ENCODE peak calls at places on chromosomes 13 and 19, in seven cellular contexts. One of them, this sample, is unnamed.

GRCh38 chr19:51250786-51251452 is at the start of gene SIGLECL1:
- DNase-seq in fibroblast of the aortic adventitia: no peak
- DNase-seq in cardiac fibroblast: no peak
- DNase-seq in fibroblast of villous mesenchyme: no peak
- DNase-seq in IMR-90: no peak
- DNase-seq in AG04449: no peak
- DNase-seq in foreskin fibroblast: no peak
- DNase-seq in this sample: no peak

GRCh38 chr19:37954421-37954874 is 47.4 kb downstream of the SIPA1L3 start:
- DNase-seq in fibroblast of the aortic adventitia: no peak
- DNase-seq in cardiac fibroblast: no peak
- DNase-seq in fibroblast of villous mesenchyme: peak
- DNase-seq in IMR-90: no peak
- DNase-seq in AG04449: no peak
- DNase-seq in foreskin fibroblast: no peak
- DNase-seq in this sample: no peak

GRCh38 chr13:97757807-97758206 is 195.7 kb upstream of the IPO5 start:
- DNase-seq in fibroblast of the aortic adventitia: peak
- DNase-seq in cardiac fibroblast: peak
- DNase-seq in fibroblast of villous mesenchyme: peak
- DNase-seq in IMR-90: no peak
- DNase-seq in AG04449: no peak
- DNase-seq in foreskin fibroblast: no peak
- DNase-seq in this sample: no peak

GRCh38 chr13:49444517-49445395 is 682 bp downstream of the SETDB2 start:
- DNase-seq in fibroblast of the aortic adventitia: peak
- DNase-seq in cardiac fibroblast: peak
- DNase-seq in fibroblast of villous mesenchyme: peak
- DNase-seq in IMR-90: peak
- DNase-seq in AG04449: no peak
- DNase-seq in foreskin fibroblast: peak
- DNase-seq in this sample: no peak

GRCh38 chr19:43462887-43463380 is 2.5 kb downstream of the LYPD3 start:
- DNase-seq in fibroblast of the aortic adventitia: no peak
- DNase-seq in cardiac fibroblast: no peak
- DNase-seq in fibroblast of villous mesenchyme: no peak
- DNase-seq in IMR-90: no peak
- DNase-seq in AG04449: no peak
- DNase-seq in foreskin fibroblast: no peak
- DNase-seq in this sample: no peak

GRCh38 chr13:102935896-102936321 is 90.1 kb downstream of the ERCC5 start:
- DNase-seq in fibroblast of the aortic adventitia: no peak
- DNase-seq in cardiac fibroblast: no peak
- DNase-seq in fibroblast of villous mesenchyme: no peak
- DNase-seq in IMR-90: no peak
- DNase-seq in AG04449: no peak
- DNase-seq in foreskin fibroblast: no peak
- DNase-seq in this sample: no peak

GRCh38 chr13:50235604-50236003 is 220.4 kb downstream of the KCNRG start:
- DNase-seq in fibroblast of the aortic adventitia: no peak
- DNase-seq in cardiac fibroblast: no peak
- DNase-seq in fibroblast of villous mesenchyme: no peak
- DNase-seq in IMR-90: no peak
- DNase-seq in AG04449: no peak
- DNase-seq in foreskin fibroblast: no peak
- DNase-seq in this sample: no peak

GRCh38 chr19:7998081-7998480 is 7.4 kb downstream of the ELAVL1 start:
- DNase-seq in fibroblast of the aortic adventitia: no peak
- DNase-seq in cardiac fibroblast: no peak
- DNase-seq in fibroblast of villous mesenchyme: peak
- DNase-seq in IMR-90: peak
- DNase-seq in AG04449: no peak
- DNase-seq in foreskin fibroblast: peak
- DNase-seq in this sample: no peak

GRCh38 chr19:2207991-2208860 is 27.9 kb downstream of the PLEKHJ1 start:
- DNase-seq in fibroblast of the aortic adventitia: peak
- DNase-seq in cardiac fibroblast: peak
- DNase-seq in fibroblast of villous mesenchyme: peak
- DNase-seq in IMR-90: peak
- DNase-seq in AG04449: no peak
- DNase-seq in foreskin fibroblast: peak
- DNase-seq in this sample: no peak

GRCh38 chr13:54183728-54184127 is 1155.1 kb downstream of the OLFM4 start:
- DNase-seq in fibroblast of the aortic adventitia: no peak
- DNase-seq in cardiac fibroblast: no peak
- DNase-seq in fibroblast of villous mesenchyme: no peak
- DNase-seq in IMR-90: no peak
- DNase-seq in AG04449: no peak
- DNase-seq in foreskin fibroblast: no peak
- DNase-seq in this sample: no peak

GRCh38 chr19:30091456-30091855 is 149.4 kb downstream of the URI1 start:
- DNase-seq in fibroblast of the aortic adventitia: no peak
- DNase-seq in cardiac fibroblast: no peak
- DNase-seq in fibroblast of villous mesenchyme: no peak
- DNase-seq in IMR-90: no peak
- DNase-seq in AG04449: no peak
- DNase-seq in foreskin fibroblast: no peak
- DNase-seq in this sample: no peak

GRCh38 chr19:41161903-41162302 is 31.1 kb upstream of the CYP2S1 start:
- DNase-seq in fibroblast of the aortic adventitia: no peak
- DNase-seq in cardiac fibroblast: no peak
- DNase-seq in fibroblast of villous mesenchyme: no peak
- DNase-seq in IMR-90: no peak
- DNase-seq in AG04449: no peak
- DNase-seq in foreskin fibroblast: no peak
- DNase-seq in this sample: no peak

GRCh38 chr19:41154060-41154459 is 39.0 kb upstream of the CYP2S1 start:
- DNase-seq in fibroblast of the aortic adventitia: no peak
- DNase-seq in cardiac fibroblast: no peak
- DNase-seq in fibroblast of villous mesenchyme: no peak
- DNase-seq in IMR-90: no peak
- DNase-seq in AG04449: no peak
- DNase-seq in foreskin fibroblast: no peak
- DNase-seq in this sample: no peak

GRCh38 chr19:41159861-41160260 is 33.2 kb upstream of the CYP2S1 start:
- DNase-seq in fibroblast of the aortic adventitia: peak
- DNase-seq in cardiac fibroblast: no peak
- DNase-seq in fibroblast of villous mesenchyme: peak
- DNase-seq in IMR-90: no peak
- DNase-seq in AG04449: no peak
- DNase-seq in foreskin fibroblast: no peak
- DNase-seq in this sample: no peak

GRCh38 chr19:41156207-41156606 is 36.8 kb upstream of the CYP2S1 start:
- DNase-seq in fibroblast of the aortic adventitia: peak
- DNase-seq in cardiac fibroblast: no peak
- DNase-seq in fibroblast of villous mesenchyme: no peak
- DNase-seq in IMR-90: no peak
- DNase-seq in AG04449: no peak
- DNase-seq in foreskin fibroblast: peak
- DNase-seq in this sample: no peak
- TF ChIP-seq CTCF in fibroblast of the aortic adventitia: peak
- TF ChIP-seq CTCF in cardiac fibroblast: peak
- TF ChIP-seq CTCF in fibroblast of villous mesenchyme: peak
- TF ChIP-seq CTCF in IMR-90: no peak
- TF ChIP-seq CTCF in AG04449: no peak
- TF ChIP-seq CTCF in foreskin fibroblast: peak
- TF ChIP-seq CTCF in this sample: no peak

GRCh38 chr19:21765151-21765550 is 2.2 kb downstream of the ZNF100 start:
- DNase-seq in fibroblast of the aortic adventitia: no peak
- DNase-seq in cardiac fibroblast: no peak
- DNase-seq in fibroblast of villous mesenchyme: no peak
- DNase-seq in IMR-90: no peak
- DNase-seq in AG04449: no peak
- DNase-seq in foreskin fibroblast: no peak
- DNase-seq in this sample: no peak
- H3K4me3 ChIP-seq in fibroblast of the aortic adventitia: no peak
- H3K4me3 ChIP-seq in cardiac fibroblast: no peak
- H3K4me3 ChIP-seq in fibroblast of villous mesenchyme: no peak
- H3K4me3 ChIP-seq in IMR-90: no peak
- H3K4me3 ChIP-seq in AG04449: no peak
- H3K4me3 ChIP-seq in foreskin fibroblast: no peak
- H3K4me3 ChIP-seq in this sample: no peak

GRCh38 chr13:19606152-19606551 is 27.3 kb upstream of the MPHOSPH8 start:
- DNase-seq in fibroblast of the aortic adventitia: peak
- DNase-seq in cardiac fibroblast: peak
- DNase-seq in fibroblast of villous mesenchyme: peak
- DNase-seq in IMR-90: peak
- DNase-seq in AG04449: no peak
- DNase-seq in foreskin fibroblast: peak
- DNase-seq in this sample: no peak
- TF ChIP-seq CTCF in fibroblast of the aortic adventitia: no peak
- TF ChIP-seq CTCF in cardiac fibroblast: no peak
- TF ChIP-seq CTCF in fibroblast of villous mesenchyme: no peak
- TF ChIP-seq CTCF in IMR-90: no peak
- TF ChIP-seq CTCF in AG04449: no peak
- TF ChIP-seq CTCF in foreskin fibroblast: no peak
- TF ChIP-seq CTCF in this sample: no peak

DNA sequence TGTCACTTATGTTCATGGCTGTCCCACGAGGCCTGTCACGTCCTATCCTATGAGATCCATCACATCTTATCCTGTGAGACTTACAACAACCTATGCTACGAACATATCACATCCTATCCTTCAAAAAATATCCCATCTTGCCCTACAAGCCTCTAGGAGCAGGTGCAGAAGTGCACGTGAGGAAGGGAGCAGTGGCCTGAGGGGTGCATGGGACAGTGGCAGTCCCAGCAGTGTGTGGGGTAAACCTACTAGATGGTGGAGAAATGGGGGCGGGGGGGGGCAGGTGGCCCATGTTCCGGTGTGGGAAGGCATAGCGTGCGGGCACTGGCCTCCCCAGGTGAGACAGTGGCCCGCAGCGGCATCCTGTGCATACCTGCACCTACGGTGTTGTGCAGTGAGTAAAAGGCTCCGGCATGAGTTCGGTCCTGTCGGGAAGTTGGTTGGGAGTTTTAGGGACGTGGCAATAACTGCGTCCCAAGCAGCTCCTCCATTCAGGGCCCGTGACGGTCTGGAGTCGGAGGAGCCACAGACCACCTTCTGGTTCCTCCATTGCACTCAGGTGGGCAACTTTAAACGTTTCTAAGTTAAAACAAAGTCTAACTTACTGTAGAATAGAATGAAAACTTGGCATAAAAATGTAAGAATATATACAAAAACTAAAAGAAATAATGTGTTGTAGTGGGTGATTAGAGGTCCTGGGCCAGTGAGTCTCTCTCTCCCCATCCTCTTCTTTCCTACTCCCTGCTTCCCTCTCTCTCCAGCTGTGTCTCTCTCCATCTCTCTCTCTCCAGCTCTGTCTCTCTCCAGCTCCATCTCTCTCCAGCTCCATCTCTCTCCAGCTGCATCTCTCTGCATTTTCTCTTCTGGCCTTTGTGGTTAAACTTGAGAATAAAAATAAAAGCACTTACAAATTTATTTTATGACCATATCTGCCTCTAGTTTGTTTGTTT is 42.1 kb downstream of the ATP11A start:
- DNase-seq in fibroblast of the aortic adventitia: no peak
- DNase-seq in cardiac fibroblast: no peak
- DNase-seq in fibroblast of villous mesenchyme: no peak
- DNase-seq in IMR-90: no peak
- DNase-seq in AG04449: no peak
- DNase-seq in foreskin fibroblast: no peak
- DNase-seq in this sample: no peak
- H3K4me3 ChIP-seq in fibroblast of the aortic adventitia: no peak
- H3K4me3 ChIP-seq in cardiac fibroblast: no peak
- H3K4me3 ChIP-seq in fibroblast of villous mesenchyme: no peak
- H3K4me3 ChIP-seq in IMR-90: no peak
- H3K4me3 ChIP-seq in AG04449: no peak
- H3K4me3 ChIP-seq in foreskin fibroblast: no peak
- H3K4me3 ChIP-seq in this sample: no peak

GRCh38 chr19:39356647-39357046 is 14.4 kb downstream of the SAMD4B start:
- DNase-seq in fibroblast of the aortic adventitia: no peak
- DNase-seq in cardiac fibroblast: no peak
- DNase-seq in fibroblast of villous mesenchyme: no peak
- DNase-seq in IMR-90: no peak
- DNase-seq in AG04449: no peak
- DNase-seq in foreskin fibroblast: no peak
- DNase-seq in this sample: no peak
- TF ChIP-seq CTCF in fibroblast of the aortic adventitia: no peak
- TF ChIP-seq CTCF in cardiac fibroblast: no peak
- TF ChIP-seq CTCF in fibroblast of villous mesenchyme: no peak
- TF ChIP-seq CTCF in IMR-90: no peak
- TF ChIP-seq CTCF in AG04449: no peak
- TF ChIP-seq CTCF in foreskin fibroblast: no peak
- TF ChIP-seq CTCF in this sample: no peak

DNA sequence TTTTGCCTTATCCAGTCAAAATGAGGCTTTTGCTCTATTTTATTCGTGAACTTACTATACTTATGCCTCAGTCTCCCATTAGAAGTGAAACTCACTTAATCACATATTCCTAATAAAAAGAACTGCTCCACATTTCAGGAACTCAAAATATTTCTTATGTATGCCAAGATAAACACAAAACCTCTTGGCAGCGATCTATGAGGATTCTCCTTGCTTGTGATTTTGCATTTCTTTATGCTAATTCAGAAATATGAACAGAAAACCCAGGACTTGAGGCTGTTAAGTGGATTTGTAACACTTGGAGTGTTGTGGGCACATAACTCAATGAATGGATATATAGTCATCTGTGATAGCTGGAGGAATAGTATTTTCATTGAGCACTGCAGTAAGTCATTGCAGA is 5.5 kb upstream of the KATNAL1 start:
- DNase-seq in fibroblast of the aortic adventitia: peak
- DNase-seq in cardiac fibroblast: peak
- DNase-seq in fibroblast of villous mesenchyme: no peak
- DNase-seq in IMR-90: peak
- DNase-seq in AG04449: peak
- DNase-seq in foreskin fibroblast: no peak
- DNase-seq in this sample: no peak
- H3K4me3 ChIP-seq in fibroblast of the aortic adventitia: no peak
- H3K4me3 ChIP-seq in cardiac fibroblast: no peak
- H3K4me3 ChIP-seq in fibroblast of villous mesenchyme: no peak
- H3K4me3 ChIP-seq in IMR-90: no peak
- H3K4me3 ChIP-seq in AG04449: no peak
- H3K4me3 ChIP-seq in foreskin fibroblast: no peak
- H3K4me3 ChIP-seq in this sample: no peak